ENCODE peak calls at places on chromosomes 16 and 17, in four cellular contexts. X is colonic mucosa; O is astrocyte of the spinal cord; R is CD4-positive, alpha-beta T cell. F is an unnamed sample.
A peak's percentile ranks its signal among the peaks of the same experiment; 100 is the strongest.

GRCh38 chr17:48456584-48456983 is 26.6 kb upstream of the SKAP1 start:
- DNase-seq in O (no peak), R (no peak), X (peak; percentile 35), F (peak; percentile 67)

GRCh38 chr17:21166599-21167265 is 40.0 kb downstream of the DHRS7B start:
- DNase-seq in O (no peak), R (no peak), X (no peak), F (no peak)

GRCh38 chr16:14409563-14409962 is 220.5 kb downstream of the PARN start:
- DNase-seq in O (peak; percentile 91), X (peak; percentile 34), R (no peak), F (peak; percentile 22)

GRCh38 chr17:16444258-16444886 is 29.0 kb downstream of the TRPV2 start:
- DNase-seq in X (no peak), O (no peak), R (no peak), F (no peak)

GRCh38 chr16:580141-580945 is 9.5 kb upstream of the RAB40C start:
- DNase-seq in O (no peak), R (no peak), X (no peak), F (no peak)

GRCh38 chr17:34009946-34010345 is 245.1 kb upstream of the CCL2 start:
- DNase-seq in R (no peak), O (no peak), X (no peak), F (no peak)

GRCh38 chr17:77929180-77929564 is 29.3 kb upstream of the TNRC6C start:
- DNase-seq in R (no peak), X (no peak), O (no peak), F (no peak)

GRCh38 chr17:48681609-48682008 is 40.7 kb downstream of the PRAC1 start:
- DNase-seq in O (no peak), R (no peak), X (no peak), F (no peak)

GRCh38 chr16:84740596-84741071 is 40.8 kb downstream of the USP10 start:
- DNase-seq in X (no peak), O (no peak), R (no peak), F (peak; percentile 22)

GRCh38 chr17:46063239-46063638 is 64.2 kb downstream of the STH start:
- DNase-seq in O (peak; percentile 74), R (no peak), X (no peak), F (no peak)

GRCh38 chr16:50802000-50802399 is 60.1 kb downstream of the CYLD start:
- DNase-seq in O (peak; percentile 79), R (no peak), X (no peak), F (no peak)

GRCh38 chr16:20740007-20740883 is 1.4 kb downstream of the THUMPD1 start:
- DNase-seq in R (no peak), X (peak; percentile 33), O (peak; percentile 5), F (peak; percentile 43)

GRCh38 chr17:40901981-40902862 is 17.2 kb upstream of the KRT20 start:
- DNase-seq in X (peak; percentile 82), R (no peak), O (peak; percentile 43), F (peak; percentile 91)

GRCh38 chr16:65038125-65038524 is 83.7 kb downstream of the CDH11 start:
- DNase-seq in X (no peak), R (no peak), O (peak; percentile 27), F (no peak)

GRCh38 chr16:15494231-15494630 is 59.8 kb downstream of the BMERB1 start:
- DNase-seq in R (no peak), O (peak; percentile 48), X (no peak), F (no peak)

GRCh38 chr17:50554201-50554600 is 6.3 kb upstream of the CACNA1G start:
- DNase-seq in R (no peak), X (no peak), O (no peak), F (no peak)

GRCh38 chr17:73801455-73802100 is 157.3 kb upstream of the SDK2 start:
- DNase-seq in X (no peak), O (no peak), R (no peak), F (no peak)

GRCh38 chr16:79628501-79628975 is 28.0 kb upstream of the MAF start:
- DNase-seq in R (no peak), X (no peak), O (peak; percentile 95), F (peak; percentile 38)

GRCh38 chr16:50835358-50836060 is 93.6 kb downstream of the CYLD start:
- DNase-seq in X (no peak), R (no peak), O (no peak), F (no peak)

GRCh38 chr17:21295036-21295952 is 10.8 kb downstream of the MAP2K3 start:
- DNase-seq in X (no peak), O (peak; percentile 55), R (no peak), F (no peak)

GRCh38 chr17:29616300-29617048 is 6.2 kb downstream of the CORO6 start:
- DNase-seq in R (no peak), O (no peak), X (no peak), F (no peak)

GRCh38 chr16:642189-643049 is 791 bp downstream of the MCRIP2 start:
- DNase-seq in X (peak; percentile 81), R (no peak), O (no peak), F (peak; percentile 69)

GRCh38 chr17:73069846-73070245 is 22.6 kb downstream of the SLC39A11 start:
- DNase-seq in X (no peak), R (no peak), O (no peak), F (no peak)

GRCh38 chr16:89481556-89481955 is 8.8 kb downstream of the ANKRD11 start:
- DNase-seq in O (no peak), R (no peak), X (no peak), F (no peak)

GRCh38 chr16:4936181-4936990 is 562 bp downstream of the PPL start:
- DNase-seq in X (peak; percentile 53), R (no peak), O (no peak), F (peak; percentile 86)
- TF ChIP-seq CTCF in X (no peak), R (no peak), O (peak; percentile 13), F (peak; percentile 52)

GRCh38 chr17:79923974-79924638 is 84.9 kb upstream of the CBX4 start:
- DNase-seq in X (peak; percentile 83), R (peak; percentile 24), O (no peak), F (peak; percentile 59)

GRCh38 chr17:79926002-79926307 is 86.7 kb upstream of the CBX4 start:
- DNase-seq in R (no peak), X (no peak), O (no peak), F (peak; percentile 25)

GRCh38 chr17:79924639-79924976 is 85.4 kb upstream of the CBX4 start:
- DNase-seq in O (no peak), X (no peak), R (no peak), F (no peak)

GRCh38 chr17:79926308-79927135 is 87.3 kb upstream of the CBX4 start:
- DNase-seq in R (no peak), O (no peak), X (no peak), F (no peak)

GRCh38 chr17:79925242-79925957 is 86.2 kb upstream of the CBX4 start:
- DNase-seq in R (no peak), O (peak; percentile 53), X (peak; percentile 86), F (peak; percentile 90)
- TF ChIP-seq CTCF in R (no peak), O (peak; percentile 25), X (no peak), F (peak; percentile 17)

GRCh38 chr17:44565866-44566443 is 8.7 kb downstream of the FZD2 start:
- DNase-seq in O (no peak), X (no peak), R (no peak), F (no peak)
- TF ChIP-seq CTCF in O (peak; percentile 46), X (no peak), R (no peak), F (peak; percentile 60)

DNA sequence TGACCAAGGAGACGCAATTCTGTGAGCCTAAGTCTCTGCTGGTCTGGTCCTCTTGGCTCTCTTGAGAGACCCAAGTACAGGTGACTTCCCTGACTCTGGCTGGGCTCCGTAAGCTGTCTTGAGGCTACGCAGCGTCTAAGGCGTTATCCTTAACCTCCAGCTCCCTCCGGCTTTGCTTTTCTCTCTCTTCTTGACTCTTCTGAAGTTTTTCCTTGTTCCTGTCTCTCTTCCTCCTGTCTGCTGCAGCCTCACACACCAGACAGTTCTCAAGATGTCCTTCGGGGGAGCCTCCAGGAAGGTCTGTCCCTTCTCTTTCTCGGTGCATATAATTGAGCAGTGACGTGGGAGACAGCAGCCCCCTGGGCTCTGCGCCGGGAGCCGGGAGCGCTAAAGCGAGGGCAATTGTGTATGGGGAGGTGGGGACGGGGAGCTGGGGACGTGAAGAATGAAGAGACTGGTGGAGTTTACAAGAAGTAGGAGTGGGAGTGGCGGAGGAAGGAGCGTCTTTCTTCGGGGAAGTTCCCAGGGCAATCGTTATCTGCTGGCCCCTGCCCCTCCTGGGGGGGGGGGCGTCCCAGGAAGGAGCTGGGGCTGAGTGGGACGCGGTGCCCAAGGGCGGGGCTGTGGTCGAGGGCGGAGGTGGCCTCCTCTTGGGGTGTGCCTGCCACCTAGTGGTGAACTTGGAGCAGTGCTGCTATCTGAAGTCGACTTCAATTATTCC is 6.9 kb upstream of the PIRT start:
- DNase-seq in X (peak; percentile 90), R (peak; percentile 50), O (peak; percentile 46), F (peak; percentile 69)
- TF ChIP-seq CTCF in X (peak; percentile 96), R (peak; percentile 97), O (peak; percentile 93), F (peak; percentile 66)

GRCh38 chr16:67770371-67770991 is 35.9 kb downstream of the RANBP10 start:
- DNase-seq in R (no peak), O (no peak), X (no peak), F (no peak)
- TF ChIP-seq CTCF in R (no peak), O (no peak), X (no peak), F (no peak)

DNA sequence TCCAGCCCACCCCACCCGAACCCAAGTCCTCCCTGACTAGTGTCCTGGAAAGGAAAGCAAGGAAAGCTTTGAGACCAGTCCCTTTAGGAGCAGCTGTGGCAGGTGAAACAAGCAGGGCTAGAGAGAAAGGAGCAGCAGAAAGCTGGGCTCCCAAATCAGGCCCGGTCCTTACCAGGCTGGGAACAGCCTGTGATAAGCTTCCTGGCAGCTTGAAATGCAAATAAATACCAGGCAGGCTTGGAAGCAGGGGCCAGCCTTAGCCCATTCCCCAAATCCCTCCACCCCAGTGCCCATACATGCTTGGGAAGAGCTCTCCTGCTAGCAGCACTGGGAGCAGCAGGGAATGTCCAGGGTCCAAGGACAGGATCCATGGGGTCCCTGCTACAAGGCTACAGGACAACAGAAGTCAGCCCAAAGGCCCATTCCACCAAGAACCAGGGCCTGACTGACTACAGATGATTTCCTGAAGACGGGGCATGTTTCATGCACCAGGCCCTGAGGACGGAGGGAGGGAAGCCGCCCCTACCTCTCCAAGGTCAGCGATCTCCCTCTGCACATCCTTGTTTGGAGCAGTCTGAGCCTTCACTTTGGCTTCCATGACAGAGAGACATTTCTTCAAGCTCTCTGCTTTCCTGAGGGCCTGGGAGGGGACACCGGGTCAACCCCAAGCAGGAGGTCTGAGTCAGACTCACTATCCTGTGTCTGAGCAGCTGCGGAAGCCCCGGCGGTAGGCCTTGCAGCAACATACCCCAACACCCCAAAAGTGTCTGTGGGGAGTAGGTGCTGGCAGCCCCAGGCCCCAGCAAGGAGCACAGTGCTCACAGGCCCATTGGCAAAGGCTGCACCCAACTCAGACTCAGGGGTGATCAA is 2.6 kb upstream of the EXOSC6 start:
- DNase-seq in R (no peak), O (peak; percentile 18), X (no peak), F (no peak)
- TF ChIP-seq CTCF in R (peak; percentile 9), O (no peak), X (no peak), F (no peak)

DNA sequence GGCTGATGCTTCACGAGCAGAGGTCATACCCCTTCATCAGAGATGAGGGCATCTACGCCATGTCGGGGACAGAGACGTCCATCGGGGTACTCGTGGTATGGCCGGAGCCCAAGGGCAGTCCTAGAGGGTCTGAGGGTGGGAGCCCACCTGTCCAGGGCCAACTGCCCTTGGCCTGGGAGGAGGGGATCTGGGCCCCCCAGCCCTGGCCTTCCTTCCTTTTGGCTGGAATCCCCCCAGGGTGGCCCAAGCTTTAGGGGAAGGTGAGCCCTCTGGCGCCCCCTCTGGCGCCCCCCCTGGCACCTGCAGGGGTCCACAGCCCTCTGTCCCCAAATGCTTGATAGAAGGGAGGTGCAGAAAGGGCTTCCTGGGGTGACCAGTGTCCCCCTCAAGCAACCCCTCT is 69.3 kb downstream of the SCNN1B start:
- DNase-seq in X (no peak), R (no peak), O (no peak), F (no peak)
- TF ChIP-seq CTCF in X (no peak), R (no peak), O (no peak), F (peak; percentile 35)

GRCh38 chr17:63700528-63701441 is 860 bp upstream of the LIMD2 start:
- DNase-seq in X (no peak), O (peak; percentile 52), R (no peak), F (no peak)
- TF ChIP-seq CTCF in X (no peak), O (no peak), R (no peak), F (no peak)

F was measured in Calu3.